ENCODE peak calls at places on chromosomes 7 and 10, in five cellular contexts. T is AG04450; U is NCI-H69; O is GM10248; X is activated CD4-positive, alpha-beta T cell treated with anti-CD3 and anti-CD28 coated beads for 36 hours. I is an unnamed sample.

GRCh38 chr7:127582361-127582760 is 3.0 kb downstream of the GCC1 start:
- DNase-seq in T (no peak), U (no peak), O (no peak), X (no peak), I (no peak)

GRCh38 chr7:148303295-148304013 is 287.1 kb upstream of the C7orf33 start:
- DNase-seq in T (no peak), U (peak; percentile 84), O (no peak), X (no peak), I (no peak)

GRCh38 chr10:117736655-117737054 is 194.1 kb downstream of the EMX2 start:
- DNase-seq in T (no peak), U (peak; percentile 66), O (no peak), X (no peak), I (no peak)

GRCh38 chr10:15259136-15259535 is 90.6 kb upstream of the NMT2 start:
- DNase-seq in T (no peak), U (no peak), O (no peak), X (no peak), I (no peak)

GRCh38 chr10:131204406-131205152 is 106.9 kb downstream of the TCERG1L start:
- DNase-seq in T (no peak), U (no peak), O (no peak), X (no peak), I (no peak)

GRCh38 chr10:47165711-47166404 is 134.1 kb upstream of the GDF10 start:
- DNase-seq in T (peak; percentile 45), U (no peak), O (no peak), X (peak; percentile 55), I (no peak)

GRCh38 chr7:1176891-1177373 is 16.9 kb upstream of the ZFAND2A start:
- DNase-seq in T (no peak), U (peak; percentile 80), O (peak; percentile 79), X (peak; percentile 94), I (no peak)

GRCh38 chr7:106358103-106358663 is 73.4 kb upstream of the NAMPT start:
- DNase-seq in T (no peak), U (no peak), O (no peak), X (no peak), I (no peak)

GRCh38 chr7:25319707-25320106 is 91.4 kb upstream of the NPVF start:
- DNase-seq in T (no peak), U (no peak), O (peak; percentile 12), X (no peak), I (no peak)

GRCh38 chr7:110839866-110840265 is 251.1 kb upstream of the LRRN3 start:
- DNase-seq in T (peak; percentile 32), U (peak; percentile 98), O (no peak), X (no peak), I (no peak)

GRCh38 chr7:71184136-71184535 is 52.2 kb downstream of the GALNT17 start:
- DNase-seq in T (no peak), U (no peak), O (no peak), X (no peak), I (no peak)

GRCh38 chr10:114022751-114023150 is 20.9 kb upstream of the ADRB1 start:
- DNase-seq in T (no peak), U (no peak), O (no peak), X (no peak), I (no peak)

GRCh38 chr7:158955932-158956804 is 99.8 kb downstream of the DYNC2I1 start:
- DNase-seq in T (no peak), U (no peak), O (no peak), X (no peak), I (no peak)

GRCh38 chr7:12637819-12638592 is 49.4 kb upstream of the ARL4A start:
- DNase-seq in T (peak; percentile 33), U (peak; percentile 71), O (no peak), X (no peak), I (no peak)

GRCh38 chr7:117458977-117459583 is 20.7 kb upstream of the CFTR start:
- DNase-seq in T (no peak), U (peak; percentile 56), O (peak; percentile 22), X (no peak), I (no peak)

GRCh38 chr7:455110-455928 is 64.3 kb downstream of the PDGFA start:
- DNase-seq in T (no peak), U (peak; percentile 52), O (no peak), X (no peak), I (no peak)

GRCh38 chr7:100166317-100166940 is 2.0 kb downstream of the GAL3ST4 start:
- DNase-seq in T (no peak), U (no peak), O (no peak), X (peak; percentile 73), I (no peak)

GRCh38 chr7:21159506-21159905 is 268.4 kb upstream of the SP4 start:
- DNase-seq in T (no peak), U (no peak), O (no peak), X (no peak), I (no peak)

GRCh38 chr7:106071999-106072714 is 40.0 kb downstream of the SYPL1 start:
- DNase-seq in T (no peak), U (peak; percentile 94), O (no peak), X (peak; percentile 29), I (no peak)

GRCh38 chr10:75538144-75538543 is 106.7 kb downstream of the LRMDA start:
- DNase-seq in T (no peak), U (peak; percentile 9), O (no peak), X (no peak), I (no peak)

GRCh38 chr10:93580824-93581223 is 14.4 kb downstream of the FFAR4 start:
- DNase-seq in T (no peak), U (peak; percentile 31), O (no peak), X (no peak), I (no peak)

GRCh38 chr7:27901028-27901760 is 161.2 kb downstream of the TAX1BP1 start:
- DNase-seq in T (no peak), U (no peak), O (peak; percentile 59), X (peak; percentile 49), I (no peak)

GRCh38 chr7:71132521-71133231 is 732 bp downstream of the GALNT17 start:
- DNase-seq in T (no peak), U (no peak), O (no peak), X (no peak), I (no peak)

I was measured in HS-27A.